ENCODE peak calls at places on chromosomes 16 and 17, in ten cellular contexts. A is A549; Z is substantia nigra; U is endodermal cell; W is PC-3; Q is mesenchymal stem cell; F is testis; X is AG04450; S is CD8-positive, alpha-beta T cell; P is mesendoderm. K is an unnamed sample.

GRCh38 chr16:11949527-11949926 is 7.7 kb upstream of the NPIPB2 start:
- DNase-seq in S (no peak), W (peak), Z (no peak), Q (peak), U (peak), P (peak), X (no peak), A (peak), F (peak), K (no peak)

GRCh38 chr17:48554412-48555090 is 9.6 kb upstream of the HOXB2 start:
- DNase-seq in P (no peak), Z (no peak), X (no peak), W (no peak), U (peak), Q (peak), A (peak), F (no peak), S (no peak), K (no peak)

GRCh38 chr16:851209-851810 is 50.8 kb upstream of the GNG13 start:
- DNase-seq in Q (no peak), S (no peak), A (no peak), U (no peak), X (no peak), F (no peak), W (no peak), P (no peak), Z (no peak), K (no peak)

GRCh38 chr17:13725286-13725990 is 123.7 kb upstream of the HS3ST3A1 start:
- DNase-seq in U (no peak), W (peak), X (no peak), A (peak), S (no peak), Z (no peak), P (no peak), F (no peak), Q (peak), K (no peak)

GRCh38 chr16:57998484-57998883 is 2.0 kb downstream of the ZNF319 start:
- DNase-seq in A (peak), P (peak), W (peak), F (no peak), Q (peak), Z (no peak), U (peak), S (peak), X (no peak), K (no peak)

GRCh38 chr17:41705271-41705991 is 6.7 kb upstream of the GAST start:
- DNase-seq in A (no peak), Q (peak), S (no peak), W (no peak), Z (no peak), P (no peak), X (no peak), F (peak), U (peak), K (no peak)

GRCh38 chr17:67574658-67575293 is 143.0 kb upstream of the NOL11 start:
- DNase-seq in Q (no peak), X (no peak), S (no peak), P (no peak), Z (no peak), A (no peak), W (no peak), U (no peak), F (no peak), K (no peak)

GRCh38 chr17:51461578-51462004 is 201.2 kb downstream of the UTP18 start:
- DNase-seq in U (peak), F (peak), A (peak), W (peak), S (peak), P (peak), X (peak), Z (no peak), Q (peak), K (no peak)

GRCh38 chr17:72693147-72693878 is 399.2 kb downstream of the SLC39A11 start:
- DNase-seq in S (no peak), U (no peak), X (no peak), Q (no peak), P (no peak), W (no peak), Z (no peak), F (no peak), A (no peak), K (no peak)

GRCh38 chr17:81044428-81044763 is 9.4 kb downstream of the BAIAP2 start:
- DNase-seq in S (no peak), W (no peak), X (no peak), Q (no peak), Z (no peak), U (no peak), F (no peak), P (no peak), A (no peak), K (no peak)

GRCh38 chr17:63676540-63676933 is 23.4 kb downstream of the LIMD2 start:
- DNase-seq in P (no peak), W (no peak), X (no peak), F (no peak), Q (no peak), U (no peak), S (no peak), Z (no peak), A (no peak), K (no peak)

GRCh38 chr17:72399608-72400487 is 279.0 kb downstream of the SOX9 start:
- DNase-seq in U (no peak), Q (no peak), F (no peak), Z (no peak), W (peak), P (no peak), A (peak), S (no peak), X (no peak), K (no peak)

GRCh38 chr17:80526116-80526910 is 18.3 kb upstream of the RPTOR start:
- DNase-seq in P (peak), A (no peak), Q (no peak), U (peak), F (no peak), W (no peak), S (no peak), Z (no peak), X (no peak), K (no peak)

DNA sequence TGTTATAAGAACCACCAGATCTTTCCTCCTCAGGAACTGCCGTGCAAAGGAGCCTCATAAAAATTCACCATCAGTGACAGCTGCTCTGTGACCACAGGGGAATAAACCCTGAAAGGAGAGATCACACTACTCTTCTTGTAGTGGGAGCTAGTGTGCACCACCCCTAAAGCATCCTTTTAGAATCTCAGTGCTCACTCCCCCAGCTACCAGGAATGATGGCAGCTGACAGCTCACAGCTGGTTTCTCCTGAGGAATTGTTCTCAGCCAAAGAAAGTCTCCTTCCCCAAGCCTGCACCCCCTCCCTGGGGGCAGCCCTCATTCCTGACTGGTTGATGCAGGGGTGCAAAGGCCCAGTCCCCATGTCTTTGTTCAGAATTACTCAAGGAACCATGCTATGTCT is 18.7 kb downstream of the VAT1L start:
- DNase-seq in S (no peak), P (no peak), X (no peak), A (no peak), Z (no peak), U (no peak), F (no peak), W (no peak), Q (no peak), K (no peak)
- H3K27ac ChIP-seq in S (no peak), P (no peak), X (no peak), A (no peak), Z (no peak), U (peak), F (no peak), W (no peak), Q (no peak), K (no peak)

DNA sequence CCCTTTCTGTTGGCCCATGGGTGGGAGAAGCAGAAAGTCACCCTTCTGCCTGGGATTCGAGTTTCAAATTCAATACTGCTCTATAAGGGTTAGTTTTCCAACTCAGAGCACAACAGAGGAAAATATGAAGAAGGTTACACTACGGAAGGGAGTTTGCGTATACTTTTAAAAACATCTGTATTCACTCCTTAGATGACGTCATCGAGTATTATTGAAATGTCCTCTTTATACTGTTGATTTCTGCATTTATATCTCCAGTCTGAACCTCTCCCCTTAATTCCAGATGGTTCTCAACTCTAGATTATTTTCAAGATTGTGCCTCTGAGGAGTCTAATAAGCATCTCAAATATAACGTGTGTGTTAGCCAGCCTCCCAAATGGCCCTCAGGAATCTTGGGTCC is 249.1 kb downstream of the MAP2K4 start:
- DNase-seq in A (no peak), X (no peak), U (no peak), W (no peak), P (no peak), S (no peak), Z (no peak), Q (no peak), F (no peak), K (no peak)
- H3K27ac ChIP-seq in A (no peak), X (no peak), U (no peak), W (no peak), P (no peak), S (no peak), Z (no peak), Q (no peak), F (no peak), K (no peak)

GRCh38 chr16:68297908-68298307 is 12.8 kb downstream of the SLC7A6OS start:
- DNase-seq in X (no peak), P (no peak), U (no peak), A (no peak), Z (no peak), W (peak), F (no peak), S (no peak), Q (no peak), K (no peak)
- H3K27ac ChIP-seq in X (no peak), P (no peak), U (no peak), A (no peak), Z (no peak), W (no peak), F (no peak), S (no peak), Q (peak), K (no peak)

GRCh38 chr17:57445772-57446472 is 189.6 kb downstream of the MSI2 start:
- DNase-seq in S (no peak), P (no peak), X (no peak), A (no peak), Q (no peak), W (no peak), U (no peak), F (no peak), Z (no peak), K (no peak)
- H3K27ac ChIP-seq in S (no peak), P (no peak), X (no peak), A (peak), Q (no peak), W (peak), U (peak), F (no peak), Z (no peak), K (no peak)

GRCh38 chr17:59331129-59331928 is at the start of gene YPEL2:
- DNase-seq in Q (peak), F (peak), Z (peak), A (peak), U (peak), X (peak), S (peak), W (peak), P (peak), K (peak)
- H3K27ac ChIP-seq in Q (peak), F (peak), Z (peak), A (peak), U (peak), X (no peak), S (peak), W (no peak), P (peak), K (peak)

GRCh38 chr16:54028013-54028412 is 258.6 kb downstream of the IRX3 start:
- DNase-seq in X (no peak), Z (no peak), W (no peak), Q (no peak), S (no peak), A (no peak), F (no peak), P (peak), U (no peak), K (no peak)
- H3K27ac ChIP-seq in X (no peak), Z (no peak), W (no peak), Q (no peak), S (no peak), A (no peak), F (no peak), P (no peak), U (no peak), K (no peak)